ENCODE peak calls at places on chromosomes 11 and 22, in eight cellular contexts. F, O, I, Y, W, M, B and J are unnamed samples.

GRCh38 chr11:29183301-29183700 is 833.5 kb downstream of the KCNA4 start:
- DNase-seq in F (no peak), O (no peak), I (no peak), Y (no peak), W (no peak), M (no peak), B (no peak), J (no peak)

GRCh38 chr11:66328307-66329144 is 7.7 kb downstream of the RIN1 start:
- DNase-seq in F (peak; percentile 85), O (peak; percentile 75), I (peak; percentile 68), Y (peak; percentile 80), W (peak; percentile 70), M (peak; percentile 73), B (peak; percentile 65), J (peak; percentile 57)

GRCh38 chr11:122803306-122803705 is 35.0 kb upstream of the CRTAM start:
- DNase-seq in F (no peak), O (no peak), I (no peak), Y (no peak), W (peak; percentile 79), M (peak; percentile 22), B (no peak), J (no peak)

GRCh38 chr22:46812786-46813185 is 50.3 kb downstream of the TBC1D22A start:
- DNase-seq in F (no peak), O (no peak), I (no peak), Y (no peak), W (no peak), M (no peak), B (no peak), J (no peak)

GRCh38 chr22:49535527-49536125 is 292.0 kb downstream of the BRD1 start:
- DNase-seq in F (no peak), O (no peak), I (no peak), Y (no peak), W (no peak), M (no peak), B (no peak), J (no peak)

GRCh38 chr11:111571829-111572501 is 30.3 kb upstream of the SIK2 start:
- DNase-seq in F (no peak), O (no peak), I (no peak), Y (no peak), W (peak; percentile 33), M (no peak), B (no peak), J (no peak)

GRCh38 chr11:120612363-120613263 is 101.1 kb downstream of the GRIK4 start:
- DNase-seq in F (peak; percentile 81), O (no peak), I (no peak), Y (peak; percentile 27), W (peak; percentile 67), M (no peak), B (no peak), J (no peak)

GRCh38 chr22:27490080-27490479 is 311.5 kb downstream of the MN1 start:
- DNase-seq in F (no peak), O (no peak), I (no peak), Y (no peak), W (no peak), M (no peak), B (no peak), J (no peak)

GRCh38 chr11:2380807-2381350 is 3.8 kb downstream of the CD81 start:
- DNase-seq in F (peak; percentile 86), O (peak; percentile 56), I (peak; percentile 74), Y (peak; percentile 47), W (no peak), M (peak; percentile 58), B (peak; percentile 64), J (no peak)

GRCh38 chr22:44519895-44520294 is 21.9 kb upstream of the RTL6 start:
- DNase-seq in F (peak; percentile 83), O (no peak), I (no peak), Y (no peak), W (no peak), M (no peak), B (no peak), J (no peak)

GRCh38 chr22:39242809-39243442 is 1.9 kb downstream of the PDGFB start:
- DNase-seq in F (peak; percentile 43), O (no peak), I (no peak), Y (peak; percentile 73), W (no peak), M (peak; percentile 68), B (no peak), J (peak; percentile 79)

GRCh38 chr11:33622231-33622630 is 78.4 kb downstream of the C11orf91 start:
- DNase-seq in F (no peak), O (no peak), I (no peak), Y (no peak), W (peak; percentile 63), M (no peak), B (no peak), J (no peak)

GRCh38 chr11:124602193-124602592 is 9.0 kb upstream of the PANX3 start:
- DNase-seq in F (no peak), O (no peak), I (no peak), Y (no peak), W (peak; percentile 54), M (no peak), B (no peak), J (no peak)

GRCh38 chr11:110896358-110896757 is 184.1 kb upstream of the ARHGAP20 start:
- DNase-seq in F (no peak), O (no peak), I (peak; percentile 25), Y (no peak), W (peak; percentile 86), M (no peak), B (no peak), J (no peak)

GRCh38 chr11:33248416-33248957 is 8.7 kb upstream of the HIPK3 start:
- DNase-seq in F (no peak), O (no peak), I (no peak), Y (no peak), W (peak; percentile 77), M (no peak), B (no peak), J (no peak)

GRCh38 chr11:113090716-113091577 is 129.7 kb downstream of the NCAM1 start:
- DNase-seq in F (no peak), O (no peak), I (no peak), Y (no peak), W (no peak), M (no peak), B (no peak), J (no peak)

GRCh38 chr11:116859175-116859574 is 21.8 kb upstream of the APOA1 start:
- DNase-seq in F (no peak), O (no peak), I (no peak), Y (no peak), W (no peak), M (no peak), B (no peak), J (no peak)
- TF ChIP-seq CTCF in F (no peak), O (no peak), I (no peak), Y (no peak), W (no peak), M (no peak), B (no peak), J (no peak)

GRCh38 chr11:59206635-59207034 is 6.1 kb downstream of the MPEG1 start:
- DNase-seq in F (peak; percentile 60), O (no peak), I (no peak), Y (peak; percentile 55), W (peak; percentile 25), M (no peak), B (no peak), J (no peak)

GRCh38 chr11:59207988-59208432 is 4.7 kb downstream of the MPEG1 start:
- DNase-seq in F (peak; percentile 43), O (peak; percentile 56), I (no peak), Y (peak; percentile 51), W (peak; percentile 91), M (peak; percentile 38), B (no peak), J (peak; percentile 52)

GRCh38 chr11:59205664-59206063 is 7.1 kb downstream of the MPEG1 start:
- DNase-seq in F (no peak), O (no peak), I (no peak), Y (no peak), W (no peak), M (no peak), B (no peak), J (no peak)

GRCh38 chr11:59212222-59212621 is 505 bp downstream of the MPEG1 start:
- DNase-seq in F (no peak), O (no peak), I (no peak), Y (no peak), W (no peak), M (no peak), B (no peak), J (no peak)

DNA sequence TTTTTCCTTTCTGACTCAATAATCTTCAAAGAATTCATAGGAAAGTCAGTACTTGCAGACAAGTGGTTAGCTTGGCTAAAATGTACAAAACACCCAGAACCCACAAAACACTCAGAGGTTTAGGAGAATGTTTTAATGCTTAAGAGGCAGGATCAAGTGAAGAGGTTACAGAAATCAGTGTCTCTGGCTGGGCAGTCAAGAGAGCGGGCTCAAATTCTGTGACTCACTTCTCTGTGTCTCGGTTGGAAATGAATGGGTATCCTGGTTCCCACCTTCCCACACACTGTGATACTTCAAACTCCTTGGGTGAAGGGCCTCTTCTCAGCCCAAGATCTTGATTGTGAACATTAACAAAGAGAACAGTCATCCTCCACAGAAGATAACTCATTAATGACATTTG is 3.8 kb downstream of the MPEG1 start:
- DNase-seq in F (no peak), O (no peak), I (no peak), Y (no peak), W (peak; percentile 64), M (no peak), B (no peak), J (no peak)
- TF ChIP-seq POLR2A in F (no peak), O (no peak), I (no peak), Y (no peak), W (no peak), M (no peak), B (no peak), J (no peak)

GRCh38 chr11:43812471-43812870 is 68.2 kb upstream of the ALKBH3 start:
- DNase-seq in F (no peak), O (no peak), I (no peak), Y (no peak), W (no peak), M (no peak), B (no peak), J (no peak)

GRCh38 chr11:43806976-43807375 is 73.7 kb upstream of the ALKBH3 start:
- DNase-seq in F (no peak), O (no peak), I (no peak), Y (no peak), W (no peak), M (no peak), B (no peak), J (no peak)

DNA sequence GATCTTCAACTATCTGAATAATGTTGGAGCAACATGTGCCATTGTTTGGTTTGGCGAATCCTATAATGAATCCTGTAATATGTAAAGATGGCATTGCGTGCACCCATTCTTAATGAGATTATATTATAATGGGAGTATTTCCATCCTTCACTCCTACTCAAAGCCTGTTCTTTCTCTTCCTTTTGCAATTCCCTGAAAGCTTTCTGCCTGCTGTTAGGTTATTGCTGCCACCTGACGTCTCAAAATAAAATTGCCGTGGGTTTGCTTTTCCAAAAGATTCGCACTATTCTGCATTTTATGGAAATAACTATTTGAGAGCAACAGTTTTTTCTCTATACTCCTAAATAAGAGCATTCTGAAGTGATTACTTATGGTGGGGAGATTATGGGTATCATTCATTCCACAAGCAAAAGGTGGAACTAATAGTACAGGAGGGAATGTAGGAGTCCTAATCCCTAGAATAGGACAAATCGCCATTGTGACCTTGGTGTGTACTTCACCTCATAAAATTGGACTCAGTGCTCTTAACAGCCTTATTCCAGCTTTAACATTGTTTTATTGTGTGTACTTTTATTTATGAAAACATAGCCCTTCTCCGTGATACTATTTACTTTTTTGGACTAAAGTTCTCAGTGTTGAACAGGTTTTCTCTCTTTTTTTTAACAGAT is 69.6 kb upstream of the ALKBH3 start:
- DNase-seq in F (no peak), O (no peak), I (no peak), Y (no peak), W (no peak), M (no peak), B (no peak), J (no peak)
- TF ChIP-seq CTCF in F (peak; percentile 34), O (no peak), I (no peak), Y (no peak), W (peak; percentile 42), M (no peak), B (no peak), J (peak; percentile 21)

GRCh38 chr11:72238492-72239295 is 5.3 kb downstream of the PHOX2A start:
- DNase-seq in F (no peak), O (no peak), I (no peak), Y (no peak), W (no peak), M (no peak), B (no peak), J (no peak)
- TF ChIP-seq POLR2A in F (no peak), O (no peak), I (no peak), Y (no peak), W (no peak), M (no peak), B (no peak), J (no peak)